ENCODE peak calls at places on chromosome 1, in ten cellular contexts. One of them, this sample, is unnamed.

GRCh38 chr1:61337037-61337436 is 254.7 kb downstream of the NFIA start:
- DNase-seq in heart right ventricle: no peak
- DNase-seq in activated CD8-positive, alpha-beta memory T cell treated with anti-CD3 and anti-CD28 coated beads for 24 hours: no peak
- DNase-seq in Caki2: peak; percentile 9
- DNase-seq in astrocyte of the spinal cord: no peak
- DNase-seq in mesenchymal stem cell: no peak
- DNase-seq in stimulated activated CD8-positive, alpha-beta memory T cell treated with anti-CD3 and anti-CD28 coated beads, Interleukin-12 subunit alpha, Interleukin-12 subunit beta, amount 100 ng/mL, for 4 hours: no peak
- DNase-seq in memory B cell: no peak
- DNase-seq in NCI-H2171: no peak
- DNase-seq in CD8-positive, alpha-beta T cell: no peak
- DNase-seq in this sample: no peak

GRCh38 chr1:107782192-107782845 is 182.7 kb downstream of the VAV3 start:
- DNase-seq in heart right ventricle: peak; percentile 70
- DNase-seq in activated CD8-positive, alpha-beta memory T cell treated with anti-CD3 and anti-CD28 coated beads for 24 hours: no peak
- DNase-seq in Caki2: peak; percentile 43
- DNase-seq in astrocyte of the spinal cord: peak; percentile 69
- DNase-seq in mesenchymal stem cell: peak; percentile 63
- DNase-seq in stimulated activated CD8-positive, alpha-beta memory T cell treated with anti-CD3 and anti-CD28 coated beads, Interleukin-12 subunit alpha, Interleukin-12 subunit beta, amount 100 ng/mL, for 4 hours: no peak
- DNase-seq in memory B cell: peak; percentile 55
- DNase-seq in NCI-H2171: peak; percentile 38
- DNase-seq in CD8-positive, alpha-beta T cell: no peak
- DNase-seq in this sample: peak; percentile 26

GRCh38 chr1:42783092-42783491 is 1.7 kb upstream of the TMEM269 start:
- DNase-seq in heart right ventricle: no peak
- DNase-seq in activated CD8-positive, alpha-beta memory T cell treated with anti-CD3 and anti-CD28 coated beads for 24 hours: no peak
- DNase-seq in Caki2: no peak
- DNase-seq in astrocyte of the spinal cord: no peak
- DNase-seq in mesenchymal stem cell: no peak
- DNase-seq in stimulated activated CD8-positive, alpha-beta memory T cell treated with anti-CD3 and anti-CD28 coated beads, Interleukin-12 subunit alpha, Interleukin-12 subunit beta, amount 100 ng/mL, for 4 hours: no peak
- DNase-seq in memory B cell: no peak
- DNase-seq in NCI-H2171: no peak
- DNase-seq in CD8-positive, alpha-beta T cell: no peak
- DNase-seq in this sample: no peak

GRCh38 chr1:43938892-43939587 is 5.4 kb downstream of the ARTN start:
- DNase-seq in heart right ventricle: no peak
- DNase-seq in activated CD8-positive, alpha-beta memory T cell treated with anti-CD3 and anti-CD28 coated beads for 24 hours: no peak
- DNase-seq in Caki2: no peak
- DNase-seq in astrocyte of the spinal cord: no peak
- DNase-seq in mesenchymal stem cell: no peak
- DNase-seq in stimulated activated CD8-positive, alpha-beta memory T cell treated with anti-CD3 and anti-CD28 coated beads, Interleukin-12 subunit alpha, Interleukin-12 subunit beta, amount 100 ng/mL, for 4 hours: no peak
- DNase-seq in memory B cell: no peak
- DNase-seq in NCI-H2171: no peak
- DNase-seq in CD8-positive, alpha-beta T cell: no peak
- DNase-seq in this sample: no peak

GRCh38 chr1:181391297-181391905 is 91.9 kb upstream of the CACNA1E start:
- DNase-seq in heart right ventricle: no peak
- DNase-seq in activated CD8-positive, alpha-beta memory T cell treated with anti-CD3 and anti-CD28 coated beads for 24 hours: no peak
- DNase-seq in Caki2: no peak
- DNase-seq in astrocyte of the spinal cord: no peak
- DNase-seq in mesenchymal stem cell: no peak
- DNase-seq in stimulated activated CD8-positive, alpha-beta memory T cell treated with anti-CD3 and anti-CD28 coated beads, Interleukin-12 subunit alpha, Interleukin-12 subunit beta, amount 100 ng/mL, for 4 hours: no peak
- DNase-seq in memory B cell: no peak
- DNase-seq in NCI-H2171: no peak
- DNase-seq in CD8-positive, alpha-beta T cell: no peak
- DNase-seq in this sample: no peak

GRCh38 chr1:26785611-26786436 is 1.9 kb upstream of the PIGV start:
- DNase-seq in heart right ventricle: peak; percentile 51
- DNase-seq in activated CD8-positive, alpha-beta memory T cell treated with anti-CD3 and anti-CD28 coated beads for 24 hours: no peak
- DNase-seq in Caki2: no peak
- DNase-seq in astrocyte of the spinal cord: peak; percentile 46
- DNase-seq in mesenchymal stem cell: peak; percentile 60
- DNase-seq in stimulated activated CD8-positive, alpha-beta memory T cell treated with anti-CD3 and anti-CD28 coated beads, Interleukin-12 subunit alpha, Interleukin-12 subunit beta, amount 100 ng/mL, for 4 hours: no peak
- DNase-seq in memory B cell: no peak
- DNase-seq in NCI-H2171: no peak
- DNase-seq in CD8-positive, alpha-beta T cell: no peak
- DNase-seq in this sample: no peak

GRCh38 chr1:230728710-230729392 is 14.9 kb upstream of the AGT start:
- DNase-seq in heart right ventricle: peak; percentile 45
- DNase-seq in activated CD8-positive, alpha-beta memory T cell treated with anti-CD3 and anti-CD28 coated beads for 24 hours: no peak
- DNase-seq in Caki2: no peak
- DNase-seq in astrocyte of the spinal cord: no peak
- DNase-seq in mesenchymal stem cell: no peak
- DNase-seq in stimulated activated CD8-positive, alpha-beta memory T cell treated with anti-CD3 and anti-CD28 coated beads, Interleukin-12 subunit alpha, Interleukin-12 subunit beta, amount 100 ng/mL, for 4 hours: no peak
- DNase-seq in memory B cell: no peak
- DNase-seq in NCI-H2171: no peak
- DNase-seq in CD8-positive, alpha-beta T cell: no peak
- DNase-seq in this sample: no peak

GRCh38 chr1:234997201-234998173 is 131.2 kb downstream of the TOMM20 start:
- DNase-seq in heart right ventricle: peak; percentile 97
- DNase-seq in activated CD8-positive, alpha-beta memory T cell treated with anti-CD3 and anti-CD28 coated beads for 24 hours: no peak
- DNase-seq in Caki2: peak; percentile 99
- DNase-seq in astrocyte of the spinal cord: peak; percentile 100
- DNase-seq in mesenchymal stem cell: peak; percentile 99
- DNase-seq in stimulated activated CD8-positive, alpha-beta memory T cell treated with anti-CD3 and anti-CD28 coated beads, Interleukin-12 subunit alpha, Interleukin-12 subunit beta, amount 100 ng/mL, for 4 hours: no peak
- DNase-seq in memory B cell: no peak
- DNase-seq in NCI-H2171: no peak
- DNase-seq in CD8-positive, alpha-beta T cell: no peak
- DNase-seq in this sample: peak; percentile 100

GRCh38 chr1:10785855-10786638 is 10.4 kb downstream of the CASZ1 start:
- DNase-seq in heart right ventricle: peak; percentile 37
- DNase-seq in activated CD8-positive, alpha-beta memory T cell treated with anti-CD3 and anti-CD28 coated beads for 24 hours: no peak
- DNase-seq in Caki2: no peak
- DNase-seq in astrocyte of the spinal cord: no peak
- DNase-seq in mesenchymal stem cell: no peak
- DNase-seq in stimulated activated CD8-positive, alpha-beta memory T cell treated with anti-CD3 and anti-CD28 coated beads, Interleukin-12 subunit alpha, Interleukin-12 subunit beta, amount 100 ng/mL, for 4 hours: no peak
- DNase-seq in memory B cell: no peak
- DNase-seq in NCI-H2171: no peak
- DNase-seq in CD8-positive, alpha-beta T cell: no peak
- DNase-seq in this sample: no peak

GRCh38 chr1:2836333-2836970 is 35.0 kb upstream of the TTC34 start:
- DNase-seq in heart right ventricle: no peak
- DNase-seq in activated CD8-positive, alpha-beta memory T cell treated with anti-CD3 and anti-CD28 coated beads for 24 hours: no peak
- DNase-seq in Caki2: no peak
- DNase-seq in astrocyte of the spinal cord: no peak
- DNase-seq in mesenchymal stem cell: no peak
- DNase-seq in stimulated activated CD8-positive, alpha-beta memory T cell treated with anti-CD3 and anti-CD28 coated beads, Interleukin-12 subunit alpha, Interleukin-12 subunit beta, amount 100 ng/mL, for 4 hours: no peak
- DNase-seq in memory B cell: no peak
- DNase-seq in NCI-H2171: no peak
- DNase-seq in CD8-positive, alpha-beta T cell: no peak
- DNase-seq in this sample: no peak

GRCh38 chr1:34914958-34915357 is 14.5 kb downstream of the DLGAP3 start:
- DNase-seq in heart right ventricle: no peak
- DNase-seq in activated CD8-positive, alpha-beta memory T cell treated with anti-CD3 and anti-CD28 coated beads for 24 hours: no peak
- DNase-seq in Caki2: no peak
- DNase-seq in astrocyte of the spinal cord: no peak
- DNase-seq in mesenchymal stem cell: no peak
- DNase-seq in stimulated activated CD8-positive, alpha-beta memory T cell treated with anti-CD3 and anti-CD28 coated beads, Interleukin-12 subunit alpha, Interleukin-12 subunit beta, amount 100 ng/mL, for 4 hours: no peak
- DNase-seq in memory B cell: no peak
- DNase-seq in NCI-H2171: no peak
- DNase-seq in CD8-positive, alpha-beta T cell: no peak
- DNase-seq in this sample: no peak

GRCh38 chr1:76298399-76298798 is 223.9 kb downstream of the ST6GALNAC3 start:
- DNase-seq in heart right ventricle: no peak
- DNase-seq in activated CD8-positive, alpha-beta memory T cell treated with anti-CD3 and anti-CD28 coated beads for 24 hours: no peak
- DNase-seq in Caki2: no peak
- DNase-seq in astrocyte of the spinal cord: no peak
- DNase-seq in mesenchymal stem cell: no peak
- DNase-seq in stimulated activated CD8-positive, alpha-beta memory T cell treated with anti-CD3 and anti-CD28 coated beads, Interleukin-12 subunit alpha, Interleukin-12 subunit beta, amount 100 ng/mL, for 4 hours: no peak
- DNase-seq in memory B cell: no peak
- DNase-seq in NCI-H2171: no peak
- DNase-seq in CD8-positive, alpha-beta T cell: no peak
- DNase-seq in this sample: no peak

GRCh38 chr1:199929556-199929955 is 98.0 kb upstream of the NR5A2 start:
- DNase-seq in heart right ventricle: no peak
- DNase-seq in activated CD8-positive, alpha-beta memory T cell treated with anti-CD3 and anti-CD28 coated beads for 24 hours: no peak
- DNase-seq in Caki2: no peak
- DNase-seq in astrocyte of the spinal cord: no peak
- DNase-seq in mesenchymal stem cell: no peak
- DNase-seq in stimulated activated CD8-positive, alpha-beta memory T cell treated with anti-CD3 and anti-CD28 coated beads, Interleukin-12 subunit alpha, Interleukin-12 subunit beta, amount 100 ng/mL, for 4 hours: no peak
- DNase-seq in memory B cell: no peak
- DNase-seq in NCI-H2171: no peak
- DNase-seq in CD8-positive, alpha-beta T cell: no peak
- DNase-seq in this sample: no peak

GRCh38 chr1:178491721-178492120 is 5.0 kb downstream of the CLEC20A start:
- DNase-seq in heart right ventricle: no peak
- DNase-seq in activated CD8-positive, alpha-beta memory T cell treated with anti-CD3 and anti-CD28 coated beads for 24 hours: no peak
- DNase-seq in Caki2: no peak
- DNase-seq in astrocyte of the spinal cord: no peak
- DNase-seq in mesenchymal stem cell: no peak
- DNase-seq in stimulated activated CD8-positive, alpha-beta memory T cell treated with anti-CD3 and anti-CD28 coated beads, Interleukin-12 subunit alpha, Interleukin-12 subunit beta, amount 100 ng/mL, for 4 hours: no peak
- DNase-seq in memory B cell: no peak
- DNase-seq in NCI-H2171: no peak
- DNase-seq in CD8-positive, alpha-beta T cell: no peak
- DNase-seq in this sample: no peak

GRCh38 chr1:204278973-204279372 is 65.2 kb upstream of the GOLT1A start:
- DNase-seq in heart right ventricle: no peak
- DNase-seq in activated CD8-positive, alpha-beta memory T cell treated with anti-CD3 and anti-CD28 coated beads for 24 hours: no peak
- DNase-seq in Caki2: no peak
- DNase-seq in astrocyte of the spinal cord: no peak
- DNase-seq in mesenchymal stem cell: no peak
- DNase-seq in stimulated activated CD8-positive, alpha-beta memory T cell treated with anti-CD3 and anti-CD28 coated beads, Interleukin-12 subunit alpha, Interleukin-12 subunit beta, amount 100 ng/mL, for 4 hours: no peak
- DNase-seq in memory B cell: no peak
- DNase-seq in NCI-H2171: no peak
- DNase-seq in CD8-positive, alpha-beta T cell: no peak
- DNase-seq in this sample: no peak

GRCh38 chr1:182784556-182785171 is 4.9 kb upstream of the NPL start:
- DNase-seq in heart right ventricle: peak; percentile 30
- DNase-seq in activated CD8-positive, alpha-beta memory T cell treated with anti-CD3 and anti-CD28 coated beads for 24 hours: no peak
- DNase-seq in Caki2: peak; percentile 24
- DNase-seq in astrocyte of the spinal cord: peak; percentile 59
- DNase-seq in mesenchymal stem cell: peak; percentile 61
- DNase-seq in stimulated activated CD8-positive, alpha-beta memory T cell treated with anti-CD3 and anti-CD28 coated beads, Interleukin-12 subunit alpha, Interleukin-12 subunit beta, amount 100 ng/mL, for 4 hours: no peak
- DNase-seq in memory B cell: no peak
- DNase-seq in NCI-H2171: peak; percentile 56
- DNase-seq in CD8-positive, alpha-beta T cell: no peak
- DNase-seq in this sample: peak; percentile 18

GRCh38 chr1:79655876-79656275 is 649.3 kb upstream of the ADGRL4 start:
- DNase-seq in heart right ventricle: no peak
- DNase-seq in activated CD8-positive, alpha-beta memory T cell treated with anti-CD3 and anti-CD28 coated beads for 24 hours: no peak
- DNase-seq in Caki2: no peak
- DNase-seq in astrocyte of the spinal cord: no peak
- DNase-seq in mesenchymal stem cell: no peak
- DNase-seq in stimulated activated CD8-positive, alpha-beta memory T cell treated with anti-CD3 and anti-CD28 coated beads, Interleukin-12 subunit alpha, Interleukin-12 subunit beta, amount 100 ng/mL, for 4 hours: no peak
- DNase-seq in memory B cell: no peak
- DNase-seq in NCI-H2171: no peak
- DNase-seq in CD8-positive, alpha-beta T cell: no peak
- DNase-seq in this sample: no peak

GRCh38 chr1:63593887-63594617 is 841 bp downstream of the PGM1 start:
- DNase-seq in heart right ventricle: peak; percentile 77
- DNase-seq in activated CD8-positive, alpha-beta memory T cell treated with anti-CD3 and anti-CD28 coated beads for 24 hours: peak; percentile 87
- DNase-seq in Caki2: peak; percentile 86
- DNase-seq in astrocyte of the spinal cord: peak; percentile 25
- DNase-seq in mesenchymal stem cell: peak; percentile 51
- DNase-seq in stimulated activated CD8-positive, alpha-beta memory T cell treated with anti-CD3 and anti-CD28 coated beads, Interleukin-12 subunit alpha, Interleukin-12 subunit beta, amount 100 ng/mL, for 4 hours: peak; percentile 49
- DNase-seq in memory B cell: peak; percentile 71
- DNase-seq in NCI-H2171: peak; percentile 29
- DNase-seq in CD8-positive, alpha-beta T cell: peak; percentile 51
- DNase-seq in this sample: peak; percentile 63

GRCh38 chr1:56897150-56898004 is 42.8 kb downstream of the C8A start:
- DNase-seq in heart right ventricle: peak; percentile 16
- DNase-seq in activated CD8-positive, alpha-beta memory T cell treated with anti-CD3 and anti-CD28 coated beads for 24 hours: no peak
- DNase-seq in Caki2: peak; percentile 22
- DNase-seq in astrocyte of the spinal cord: no peak
- DNase-seq in mesenchymal stem cell: no peak
- DNase-seq in stimulated activated CD8-positive, alpha-beta memory T cell treated with anti-CD3 and anti-CD28 coated beads, Interleukin-12 subunit alpha, Interleukin-12 subunit beta, amount 100 ng/mL, for 4 hours: no peak
- DNase-seq in memory B cell: no peak
- DNase-seq in NCI-H2171: no peak
- DNase-seq in CD8-positive, alpha-beta T cell: no peak
- DNase-seq in this sample: no peak

GRCh38 chr1:27525296-27526271 is 35.6 kb upstream of the WASF2 start:
- DNase-seq in heart right ventricle: peak; percentile 89
- DNase-seq in activated CD8-positive, alpha-beta memory T cell treated with anti-CD3 and anti-CD28 coated beads for 24 hours: peak; percentile 78
- DNase-seq in Caki2: no peak
- DNase-seq in astrocyte of the spinal cord: peak; percentile 53
- DNase-seq in mesenchymal stem cell: peak; percentile 91
- DNase-seq in stimulated activated CD8-positive, alpha-beta memory T cell treated with anti-CD3 and anti-CD28 coated beads, Interleukin-12 subunit alpha, Interleukin-12 subunit beta, amount 100 ng/mL, for 4 hours: no peak
- DNase-seq in memory B cell: peak; percentile 56
- DNase-seq in NCI-H2171: peak; percentile 95
- DNase-seq in CD8-positive, alpha-beta T cell: no peak
- DNase-seq in this sample: no peak

GRCh38 chr1:228838717-228839500 is 103.6 kb downstream of the RHOU start:
- DNase-seq in heart right ventricle: no peak
- DNase-seq in activated CD8-positive, alpha-beta memory T cell treated with anti-CD3 and anti-CD28 coated beads for 24 hours: peak; percentile 19
- DNase-seq in Caki2: peak; percentile 71
- DNase-seq in astrocyte of the spinal cord: peak; percentile 54
- DNase-seq in mesenchymal stem cell: peak; percentile 83
- DNase-seq in stimulated activated CD8-positive, alpha-beta memory T cell treated with anti-CD3 and anti-CD28 coated beads, Interleukin-12 subunit alpha, Interleukin-12 subunit beta, amount 100 ng/mL, for 4 hours: no peak
- DNase-seq in memory B cell: no peak
- DNase-seq in NCI-H2171: no peak
- DNase-seq in CD8-positive, alpha-beta T cell: no peak
- DNase-seq in this sample: peak; percentile 58

GRCh38 chr1:212651977-212652376 is 43.4 kb downstream of the ATF3 start:
- DNase-seq in heart right ventricle: no peak
- DNase-seq in activated CD8-positive, alpha-beta memory T cell treated with anti-CD3 and anti-CD28 coated beads for 24 hours: no peak
- DNase-seq in Caki2: no peak
- DNase-seq in astrocyte of the spinal cord: no peak
- DNase-seq in mesenchymal stem cell: no peak
- DNase-seq in stimulated activated CD8-positive, alpha-beta memory T cell treated with anti-CD3 and anti-CD28 coated beads, Interleukin-12 subunit alpha, Interleukin-12 subunit beta, amount 100 ng/mL, for 4 hours: no peak
- DNase-seq in memory B cell: no peak
- DNase-seq in NCI-H2171: no peak
- DNase-seq in CD8-positive, alpha-beta T cell: no peak
- DNase-seq in this sample: no peak

GRCh38 chr1:150973258-150973825 is 1.3 kb downstream of the CERS2 start:
- DNase-seq in heart right ventricle: peak; percentile 18
- DNase-seq in activated CD8-positive, alpha-beta memory T cell treated with anti-CD3 and anti-CD28 coated beads for 24 hours: no peak
- DNase-seq in Caki2: no peak
- DNase-seq in astrocyte of the spinal cord: no peak
- DNase-seq in mesenchymal stem cell: peak; percentile 28
- DNase-seq in stimulated activated CD8-positive, alpha-beta memory T cell treated with anti-CD3 and anti-CD28 coated beads, Interleukin-12 subunit alpha, Interleukin-12 subunit beta, amount 100 ng/mL, for 4 hours: no peak
- DNase-seq in memory B cell: no peak
- DNase-seq in NCI-H2171: no peak
- DNase-seq in CD8-positive, alpha-beta T cell: no peak
- DNase-seq in this sample: no peak

GRCh38 chr1:235287208-235287882 is 40.6 kb downstream of the ARID4B start:
- DNase-seq in heart right ventricle: no peak
- DNase-seq in activated CD8-positive, alpha-beta memory T cell treated with anti-CD3 and anti-CD28 coated beads for 24 hours: no peak
- DNase-seq in Caki2: no peak
- DNase-seq in astrocyte of the spinal cord: no peak
- DNase-seq in mesenchymal stem cell: no peak
- DNase-seq in stimulated activated CD8-positive, alpha-beta memory T cell treated with anti-CD3 and anti-CD28 coated beads, Interleukin-12 subunit alpha, Interleukin-12 subunit beta, amount 100 ng/mL, for 4 hours: no peak
- DNase-seq in memory B cell: no peak
- DNase-seq in NCI-H2171: no peak
- DNase-seq in CD8-positive, alpha-beta T cell: no peak
- DNase-seq in this sample: no peak

GRCh38 chr1:24117722-24118409 is 5.9 kb upstream of the MYOM3 start:
- DNase-seq in heart right ventricle: no peak
- DNase-seq in activated CD8-positive, alpha-beta memory T cell treated with anti-CD3 and anti-CD28 coated beads for 24 hours: no peak
- DNase-seq in Caki2: peak; percentile 87
- DNase-seq in astrocyte of the spinal cord: peak; percentile 48
- DNase-seq in mesenchymal stem cell: no peak
- DNase-seq in stimulated activated CD8-positive, alpha-beta memory T cell treated with anti-CD3 and anti-CD28 coated beads, Interleukin-12 subunit alpha, Interleukin-12 subunit beta, amount 100 ng/mL, for 4 hours: no peak
- DNase-seq in memory B cell: no peak
- DNase-seq in NCI-H2171: no peak
- DNase-seq in CD8-positive, alpha-beta T cell: no peak
- DNase-seq in this sample: peak; percentile 54

GRCh38 chr1:243582321-243582720 is 267.7 kb downstream of the AKT3 start:
- DNase-seq in heart right ventricle: no peak
- DNase-seq in activated CD8-positive, alpha-beta memory T cell treated with anti-CD3 and anti-CD28 coated beads for 24 hours: no peak
- DNase-seq in Caki2: no peak
- DNase-seq in astrocyte of the spinal cord: peak; percentile 68
- DNase-seq in mesenchymal stem cell: peak; percentile 42
- DNase-seq in stimulated activated CD8-positive, alpha-beta memory T cell treated with anti-CD3 and anti-CD28 coated beads, Interleukin-12 subunit alpha, Interleukin-12 subunit beta, amount 100 ng/mL, for 4 hours: no peak
- DNase-seq in memory B cell: no peak
- DNase-seq in NCI-H2171: no peak
- DNase-seq in CD8-positive, alpha-beta T cell: no peak
- DNase-seq in this sample: no peak

GRCh38 chr1:69523032-69523431 is 44.7 kb upstream of the LRRC7 start:
- DNase-seq in heart right ventricle: no peak
- DNase-seq in activated CD8-positive, alpha-beta memory T cell treated with anti-CD3 and anti-CD28 coated beads for 24 hours: no peak
- DNase-seq in Caki2: no peak
- DNase-seq in astrocyte of the spinal cord: peak; percentile 89
- DNase-seq in mesenchymal stem cell: peak; percentile 90
- DNase-seq in stimulated activated CD8-positive, alpha-beta memory T cell treated with anti-CD3 and anti-CD28 coated beads, Interleukin-12 subunit alpha, Interleukin-12 subunit beta, amount 100 ng/mL, for 4 hours: no peak
- DNase-seq in memory B cell: no peak
- DNase-seq in NCI-H2171: no peak
- DNase-seq in CD8-positive, alpha-beta T cell: no peak
- DNase-seq in this sample: peak; percentile 80

GRCh38 chr1:234755449-234755863 is 145.5 kb upstream of the IRF2BP2 start:
- DNase-seq in heart right ventricle: peak; percentile 65
- DNase-seq in activated CD8-positive, alpha-beta memory T cell treated with anti-CD3 and anti-CD28 coated beads for 24 hours: no peak
- DNase-seq in Caki2: no peak
- DNase-seq in astrocyte of the spinal cord: peak; percentile 62
- DNase-seq in mesenchymal stem cell: peak; percentile 79
- DNase-seq in stimulated activated CD8-positive, alpha-beta memory T cell treated with anti-CD3 and anti-CD28 coated beads, Interleukin-12 subunit alpha, Interleukin-12 subunit beta, amount 100 ng/mL, for 4 hours: no peak
- DNase-seq in memory B cell: no peak
- DNase-seq in NCI-H2171: peak; percentile 66
- DNase-seq in CD8-positive, alpha-beta T cell: no peak
- DNase-seq in this sample: peak; percentile 74